ENCODE peak calls at places on chromosomes 3 and 15, in five cellular contexts. J, U, Q, D and P are unnamed samples.

GRCh38 chr15:69422336-69422895 is 8.3 kb downstream of the KIF23 start:
- DNase-seq in J (no peak), U (no peak), Q (no peak), D (no peak), P (no peak)

GRCh38 chr15:70795311-70795665 is 31.9 kb upstream of the UACA start:
- DNase-seq in J (no peak), U (no peak), Q (no peak), D (peak), P (no peak)

GRCh38 chr3:147940400-147940799 is 531.2 kb downstream of the ZIC1 start:
- DNase-seq in J (no peak), U (no peak), Q (no peak), D (no peak), P (no peak)

GRCh38 chr3:143081844-143082778 is 37.5 kb upstream of the CHST2 start:
- DNase-seq in J (no peak), U (no peak), Q (no peak), D (no peak), P (no peak)

GRCh38 chr15:34865531-34865930 is 70.2 kb upstream of the ACTC1 start:
- DNase-seq in J (no peak), U (no peak), Q (no peak), D (no peak), P (no peak)

GRCh38 chr3:105836533-105836932 is 32.3 kb downstream of the CBLB start:
- DNase-seq in J (no peak), U (no peak), Q (no peak), D (peak), P (no peak)

GRCh38 chr3:134374791-134375541 is 719 bp upstream of the AMOTL2 start:
- DNase-seq in J (no peak), U (no peak), Q (no peak), D (no peak), P (no peak)

GRCh38 chr3:186950402-186951093 is 20.2 kb downstream of the ST6GAL1 start:
- DNase-seq in J (no peak), U (no peak), Q (no peak), D (no peak), P (no peak)

GRCh38 chr3:197216169-197216860 is 82.1 kb downstream of the DLG1 start:
- DNase-seq in J (no peak), U (no peak), Q (no peak), D (peak), P (no peak)

GRCh38 chr3:125010393-125010792 is 45.4 kb downstream of the HEG1 start:
- DNase-seq in J (no peak), U (no peak), Q (no peak), D (no peak), P (no peak)

GRCh38 chr3:16885588-16885903 is 791 bp downstream of the PLCL2 start:
- DNase-seq in J (no peak), U (no peak), Q (no peak), D (no peak), P (no peak)

GRCh38 chr15:77057072-77057471 is 13.8 kb downstream of the TSPAN3 start:
- DNase-seq in J (no peak), U (no peak), Q (no peak), D (no peak), P (no peak)

GRCh38 chr3:24101676-24102168 is 156.6 kb downstream of the NR1D2 start:
- DNase-seq in J (no peak), U (no peak), Q (no peak), D (no peak), P (no peak)